ENCODE peak calls at places on chromosomes 11 and 22, in six cellular contexts. G is NCI-H2081, W is T1000, H is upper lobe of left lung, K is Right ventricle myocardium superior, B is immature natural killer cell. U is an unnamed sample.

GRCh38 chr11:93340223-93340622 is 9.7 kb downstream of the DEUP1 start:
- DNase-seq in K (no peak), H (no peak), W (no peak), B (no peak), G (no peak), U (no peak)

GRCh38 chr11:87352759-87353707 is 315.3 kb downstream of the TMEM135 start:
- DNase-seq in H (peak), B (peak), K (peak), W (peak), G (peak), U (peak)

GRCh38 chr11:29328961-29329441 is 687.8 kb downstream of the KCNA4 start:
- DNase-seq in K (no peak), G (peak), H (no peak), W (no peak), B (no peak), U (no peak)

GRCh38 chr11:129277216-129277838 is 85.2 kb upstream of the ARHGAP32 start:
- DNase-seq in K (no peak), H (no peak), B (no peak), W (no peak), G (no peak), U (no peak)

GRCh38 chr22:24095816-24096215 is 84.7 kb downstream of the CABIN1 start:
- DNase-seq in K (no peak), H (no peak), G (no peak), B (no peak), W (no peak), U (no peak)

GRCh38 chr11:109697140-109697843 is 275.3 kb downstream of the C11orf87 start:
- DNase-seq in W (no peak), B (peak), K (no peak), G (peak), H (peak), U (no peak)

GRCh38 chr11:12390687-12391110 is 13.3 kb downstream of the PARVA start:
- DNase-seq in W (no peak), K (no peak), G (peak), B (no peak), H (no peak), U (no peak)

GRCh38 chr22:46439111-46439510 is 98.3 kb downstream of the CELSR1 start:
- DNase-seq in W (no peak), H (peak), B (no peak), K (no peak), G (no peak), U (no peak)

GRCh38 chr22:24760708-24761306 is 13.7 kb downstream of the PIWIL3 start:
- DNase-seq in H (no peak), W (no peak), K (no peak), G (no peak), B (no peak), U (no peak)

GRCh38 chr11:2655834-2656622 is 43.8 kb downstream of the KCNQ1OT1 start:
- DNase-seq in W (no peak), B (no peak), G (no peak), K (no peak), H (no peak), U (no peak)

GRCh38 chr22:31625661-31626426 is 36.2 kb downstream of the PISD start:
- DNase-seq in B (no peak), H (peak), W (no peak), G (no peak), K (peak), U (no peak)

GRCh38 chr11:646214-646613 is 9.1 kb downstream of the DRD4 start:
- DNase-seq in G (no peak), W (no peak), B (no peak), H (no peak), K (no peak), U (no peak)

GRCh38 chr11:77003954-77004353 is 30.2 kb upstream of the B3GNT6 start:
- DNase-seq in K (no peak), W (no peak), G (no peak), B (no peak), H (no peak), U (no peak)

GRCh38 chr11:113531078-113531477 is 55.9 kb upstream of the DRD2 start:
- DNase-seq in B (no peak), K (no peak), W (no peak), G (no peak), H (no peak), U (no peak)

GRCh38 chr11:125300791-125301218 is 136.3 kb downstream of the PKNOX2 start:
- DNase-seq in H (no peak), W (peak), K (no peak), G (no peak), B (no peak), U (no peak)

GRCh38 chr22:24431309-24432034 is 4.1 kb downstream of the ADORA2A start:
- DNase-seq in H (no peak), G (no peak), B (no peak), K (no peak), W (no peak), U (no peak)

GRCh38 chr22:37333724-37334460 is 51.6 kb downstream of the CYTH4 start:
- DNase-seq in W (no peak), K (no peak), H (no peak), G (no peak), B (no peak), U (no peak)

GRCh38 chr22:37278261-37278660 is 4.0 kb upstream of the CYTH4 start:
- DNase-seq in W (no peak), B (no peak), H (no peak), K (no peak), G (no peak), U (no peak)

GRCh38 chr11:101552893-101553292 is 30.9 kb downstream of the TRPC6 start:
- DNase-seq in K (no peak), G (no peak), H (no peak), W (no peak), B (no peak), U (no peak)

GRCh38 chr11:2689551-2690260 is 10.1 kb downstream of the KCNQ1OT1 start:
- DNase-seq in W (no peak), K (peak), H (no peak), G (no peak), B (no peak), U (no peak)

GRCh38 chr11:20474951-20475517 is 87.5 kb downstream of the PRMT3 start:
- DNase-seq in G (no peak), W (no peak), K (no peak), B (no peak), H (no peak), U (no peak)

GRCh38 chr22:28829358-28830181 is 29.2 kb upstream of the XBP1 start:
- DNase-seq in W (no peak), K (peak), H (no peak), G (peak), B (peak), U (peak)

GRCh38 chr22:28714043-28714442 is 27.6 kb downstream of the CHEK2 start:
- DNase-seq in G (no peak), W (no peak), K (no peak), B (peak), H (no peak), U (no peak)

GRCh38 chr11:69137148-69137844 is 18.4 kb upstream of the SMIM38 start:
- DNase-seq in B (no peak), H (no peak), W (no peak), G (no peak), K (peak), U (no peak)

GRCh38 chr11:82701847-82702520 is 31.7 kb downstream of the FAM181B start:
- DNase-seq in W (no peak), B (no peak), K (no peak), G (peak), H (no peak), U (no peak)

GRCh38 chr11:20311444-20311843 is 52.1 kb upstream of the HTATIP2 start:
- DNase-seq in K (no peak), G (no peak), H (no peak), W (no peak), B (no peak), U (no peak)

U was measured in CD8-positive, alpha-beta T cell.